ENCODE peak calls at places on chromosomes 7 and 10, in four cellular contexts. L, J, C and V are unnamed samples. For H3K9me3, the result is how much of the 10 kb centered on the place peaks cover.

GRCh38 chr10:24483701-24484100 is 240.0 kb downstream of the ARHGAP21 start:
- DNase-seq in L (peak), J (peak), C (peak), V (no peak)

GRCh38 chr7:14233898-14234174 is 244.4 kb upstream of the ETV1 start:
- DNase-seq in J (no peak), L (peak), C (no peak), V (no peak)

GRCh38 chr7:115748123-115748738 is 282.3 kb downstream of the TFEC start:
- DNase-seq in C (no peak), L (no peak), J (no peak), V (no peak)

GRCh38 chr7:15963206-15963605 is 276.7 kb upstream of the MEOX2 start:
- DNase-seq in J (no peak), L (no peak), C (no peak), V (no peak)

GRCh38 chr7:82729172-82730030 is 285.8 kb upstream of the CACNA2D1 start:
- DNase-seq in L (no peak), C (no peak), J (no peak), V (no peak)

GRCh38 chr7:120654241-120654640 is 203.7 kb downstream of the TSPAN12 start:
- DNase-seq in J (no peak), L (no peak), C (no peak), V (no peak)

GRCh38 chr7:150458756-150459155 is 8.3 kb downstream of the GIMAP8 start:
- DNase-seq in L (no peak), C (no peak), J (no peak), V (no peak)

GRCh38 chr7:121343302-121343701 is 14.5 kb downstream of the WNT16 start:
- DNase-seq in C (no peak), L (no peak), J (no peak), V (no peak)

GRCh38 chr10:96714031-96714590 is 6.2 kb downstream of the PIK3AP1 start:
- DNase-seq in L (no peak), J (no peak), C (no peak), V (no peak)

GRCh38 chr10:92629945-92630344 is 37.0 kb downstream of the KIF11 start:
- DNase-seq in L (no peak), C (no peak), J (no peak), V (no peak)

DNA sequence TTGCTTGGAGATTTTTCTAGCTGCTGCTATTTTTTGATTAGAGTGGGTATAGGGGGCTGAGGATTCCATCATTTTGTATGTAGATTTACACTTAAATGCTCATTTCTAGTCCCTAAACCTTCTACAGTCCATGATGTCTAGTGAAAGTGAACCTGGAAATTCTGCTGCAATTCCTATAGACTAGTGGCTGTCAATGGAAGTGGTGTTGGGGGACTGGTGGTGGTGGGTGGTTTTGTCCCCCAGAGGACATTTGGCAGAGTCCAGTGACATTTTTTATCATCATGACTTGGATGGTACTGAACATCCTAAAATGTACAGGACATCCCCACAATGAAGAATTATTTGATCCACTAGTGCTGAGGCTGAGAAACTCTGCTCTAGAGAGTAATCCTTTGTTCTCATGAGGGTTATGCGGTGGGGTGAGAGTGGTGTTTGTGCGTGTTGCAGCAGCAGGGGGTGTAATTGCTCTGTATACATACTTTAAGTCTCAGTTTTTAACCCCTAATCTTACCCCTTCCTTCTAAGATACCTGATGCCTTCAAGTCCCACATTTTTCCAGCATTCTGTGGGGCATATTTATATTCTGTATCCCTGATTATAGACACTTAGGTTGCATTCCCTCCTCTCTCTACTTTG is 35.0 kb downstream of the KIF11 start:
- DNase-seq in J (no peak), L (no peak), C (no peak), V (no peak)
- TF ChIP-seq CTCF in J (no peak), L (no peak), C (peak), V (no peak)

GRCh38 chr7:46479680-46480079 is 558.6 kb upstream of the IGFBP3 start:
- DNase-seq in C (no peak), L (no peak), J (no peak), V (no peak)
- H3K9me3 ChIP-seq in C (under half), L (under half), J (under half), V (under half)

GRCh38 chr7:38215734-38216670 is 38.0 kb downstream of the STARD3NL start:
- DNase-seq in C (peak), L (peak), J (peak), V (peak)
- TF ChIP-seq CTCF in C (peak), L (peak), J (peak), V (peak)

GRCh38 chr10:22682237-22683192 is 31.9 kb downstream of the PIP4K2A start:
- DNase-seq in J (no peak), L (no peak), C (no peak), V (no peak)
- H3K9me3 ChIP-seq in J (under half), L (under half), C (under half), V (under half)

GRCh38 chr10:97820305-97820704 is 29.3 kb upstream of the GOLGA7B start:
- DNase-seq in L (no peak), C (no peak), J (no peak), V (no peak)

GRCh38 chr10:97818572-97818971 is 31.1 kb upstream of the GOLGA7B start:
- DNase-seq in J (no peak), L (no peak), C (no peak), V (no peak)

GRCh38 chr10:97823734-97824133 is 25.9 kb upstream of the GOLGA7B start:
- DNase-seq in J (peak), L (no peak), C (no peak), V (no peak)

GRCh38 chr10:97822261-97822687 is 27.4 kb upstream of the GOLGA7B start:
- DNase-seq in J (peak), C (no peak), L (no peak), V (peak)

GRCh38 chr10:97821308-97822038 is 28.2 kb upstream of the GOLGA7B start:
- DNase-seq in L (no peak), J (peak), C (peak), V (no peak)
- TF ChIP-seq CTCF in L (no peak), J (peak), C (no peak), V (peak)

DNA sequence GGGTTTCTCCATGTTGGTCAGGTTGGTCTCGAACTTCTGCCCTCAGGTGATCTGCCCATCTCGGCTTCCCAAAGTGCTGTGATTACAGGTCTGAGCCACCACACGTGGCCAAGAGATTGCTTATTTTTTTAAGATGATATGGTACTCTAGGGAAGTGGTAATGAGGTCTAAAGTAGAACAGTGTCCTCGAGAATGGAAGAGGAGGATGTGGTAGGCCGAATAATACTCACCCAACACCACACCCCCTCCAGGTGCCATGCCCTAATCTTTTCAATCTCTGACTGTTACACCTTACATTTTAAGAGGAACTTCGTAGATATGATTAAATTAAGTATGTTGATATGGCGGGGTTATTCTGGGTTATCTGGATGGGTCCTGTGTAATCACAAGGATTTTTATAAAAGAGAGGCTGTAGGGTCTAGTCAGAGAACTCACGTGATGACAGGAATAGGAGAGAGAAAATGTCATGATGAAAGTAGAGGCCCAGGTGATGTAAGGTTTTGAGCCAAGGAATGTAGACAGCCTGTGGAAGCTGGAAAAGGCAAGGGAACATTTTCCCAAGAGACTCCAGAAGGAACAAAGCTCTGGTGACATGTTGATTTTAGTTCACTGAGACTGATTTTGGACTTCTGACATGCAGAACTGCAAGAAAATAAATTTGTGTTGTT is 29.5 kb downstream of the CDK13 start:
- DNase-seq in J (no peak), C (no peak), L (no peak), V (no peak)
- H3K9me3 ChIP-seq in J (under half), C (under half), L (under half), V (under half)

GRCh38 chr10:5443429-5443828 is 31.1 kb downstream of the NET1 start:
- DNase-seq in L (no peak), J (no peak), C (no peak), V (no peak)

GRCh38 chr10:5442990-5443370 is 30.6 kb downstream of the NET1 start:
- DNase-seq in L (no peak), J (no peak), C (no peak), V (no peak)

GRCh38 chr10:5441106-5441505 is 28.7 kb downstream of the NET1 start:
- DNase-seq in L (no peak), J (no peak), C (no peak), V (no peak)

GRCh38 chr10:5440206-5440605 is 27.8 kb downstream of the NET1 start:
- DNase-seq in J (no peak), C (no peak), L (no peak), V (no peak)

DNA sequence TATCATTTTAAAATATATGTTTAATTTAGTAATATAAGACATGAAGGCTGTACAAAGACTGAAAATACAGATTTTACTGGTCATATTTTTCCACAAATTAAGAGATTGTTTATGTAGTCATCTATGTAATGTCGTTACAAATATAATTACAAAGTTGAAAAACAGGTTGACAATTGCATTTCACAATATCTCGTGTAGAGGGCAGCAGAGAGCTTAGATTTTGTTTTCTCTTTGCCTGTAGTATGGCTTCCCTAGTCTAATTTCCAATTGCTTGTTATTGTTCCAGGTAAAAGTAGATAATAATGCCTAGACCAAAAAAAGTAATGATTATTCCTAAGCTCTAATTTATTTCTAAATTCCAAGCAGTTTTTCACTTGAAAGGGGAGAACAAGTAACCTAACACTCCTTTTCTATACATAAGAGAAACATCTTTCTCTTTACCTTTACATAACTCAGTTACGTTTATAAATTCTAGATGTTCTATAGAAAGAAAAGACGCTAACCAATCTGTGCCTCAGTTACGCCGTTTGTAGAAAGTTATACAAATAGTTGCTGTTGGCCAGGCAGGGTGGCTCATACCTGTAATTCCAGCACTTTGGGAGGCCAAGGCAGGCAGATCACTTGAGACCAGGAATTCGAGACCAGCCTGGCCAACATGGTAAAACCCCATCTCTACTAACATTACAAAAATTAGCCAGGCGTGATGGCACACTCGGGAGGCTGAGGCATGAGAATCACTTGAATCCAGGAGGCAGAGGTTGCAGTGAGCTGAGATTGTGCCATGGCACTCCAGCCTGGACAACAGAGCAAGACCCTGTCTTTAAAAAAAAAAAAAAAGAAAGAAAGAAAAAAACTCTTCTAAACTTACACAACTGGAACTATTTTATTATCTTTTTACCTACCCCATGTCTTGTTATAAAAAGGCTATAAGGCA is 30.0 kb downstream of the NET1 start:
- DNase-seq in C (no peak), J (no peak), L (peak), V (no peak)
- TF ChIP-seq CTCF in C (peak), J (peak), L (peak), V (peak)

DNA sequence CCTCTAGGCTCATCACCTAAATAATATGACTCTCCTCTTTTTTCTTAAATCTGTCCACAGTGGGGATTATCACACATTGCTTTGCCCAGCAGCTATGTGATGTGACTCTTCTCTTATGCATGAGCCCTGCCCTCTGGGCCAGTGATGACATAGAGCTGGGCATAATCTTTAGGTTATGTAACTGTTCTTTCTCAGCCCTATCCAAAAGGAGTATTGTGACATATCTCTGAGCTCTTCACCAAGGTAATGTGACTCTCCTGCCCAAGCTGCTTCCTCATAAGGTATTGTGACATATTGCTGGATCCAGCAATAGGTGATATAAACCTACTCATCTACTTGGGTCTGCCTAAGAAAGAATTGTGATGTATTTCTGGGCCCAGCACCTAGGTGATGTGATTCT is 37.7 kb upstream of the ZNF107 start:
- DNase-seq in J (no peak), C (no peak), L (no peak), V (no peak)
- H3K9me3 ChIP-seq in J (under half), C (half or more), L (under half), V (under half)